ENCODE peak calls at places on chromosomes 6 and 20, in five cellular contexts. E is IMR-90, D is NB4, S is heart left ventricle, M is stomach. Q is an unnamed sample.

GRCh38 chr6:29924287-29924686 is 18.0 kb upstream of the HLA-A start:
- DNase-seq in E (no peak), D (no peak), S (no peak), M (no peak), Q (no peak)

GRCh38 chr6:21500314-21500713 is 93.2 kb upstream of the SOX4 start:
- DNase-seq in E (no peak), D (no peak), S (no peak), M (no peak), Q (no peak)

GRCh38 chr6:90226257-90226656 is 70.4 kb downstream of the BACH2 start:
- DNase-seq in E (peak; percentile 74), D (no peak), S (no peak), M (no peak), Q (no peak)

GRCh38 chr6:156852147-156852857 is 75.1 kb downstream of the ARID1B start:
- DNase-seq in E (no peak), D (peak; percentile 23), S (no peak), M (no peak), Q (no peak)

GRCh38 chr6:40328376-40328987 is 258.7 kb downstream of the LRFN2 start:
- DNase-seq in E (no peak), D (no peak), S (no peak), M (peak; percentile 78), Q (no peak)

GRCh38 chr6:117548797-117549301 is 53.5 kb downstream of the GOPC start:
- DNase-seq in E (peak; percentile 73), D (no peak), S (no peak), M (no peak), Q (no peak)

GRCh38 chr20:14189794-14190402 is 147.5 kb downstream of the FLRT3 start:
- DNase-seq in E (peak; percentile 62), D (peak; percentile 37), S (no peak), M (no peak), Q (no peak)

GRCh38 chr6:29909995-29910394 is 32.3 kb upstream of the HLA-A start:
- DNase-seq in E (peak; percentile 11), D (no peak), S (no peak), M (no peak), Q (no peak)

GRCh38 chr6:134822920-134823430 is 126.9 kb downstream of the ALDH8A1 start:
- DNase-seq in E (peak; percentile 90), D (peak; percentile 84), S (peak; percentile 55), M (peak; percentile 31), Q (peak; percentile 38)

GRCh38 chr6:110760589-110760988 is 54.7 kb downstream of the CDK19 start:
- DNase-seq in E (no peak), D (no peak), S (no peak), M (no peak), Q (no peak)

GRCh38 chr20:30175681-30176080 is 1081.8 kb upstream of the DEFB115 start:
- DNase-seq in E (no peak), D (no peak), S (no peak), M (no peak), Q (no peak)

GRCh38 chr6:131736010-131736409 is 25.2 kb upstream of the CTAGE9 start:
- DNase-seq in E (no peak), D (no peak), S (no peak), M (no peak), Q (no peak)

GRCh38 chr6:16514249-16514648 is 247.0 kb downstream of the ATXN1 start:
- DNase-seq in E (peak; percentile 76), D (peak; percentile 64), S (no peak), M (no peak), Q (peak; percentile 35)

GRCh38 chr6:104505838-104506237 is 353.9 kb downstream of the HACE1 start:
- DNase-seq in E (no peak), D (no peak), S (no peak), M (no peak), Q (no peak)

GRCh38 chr6:135922170-135922569 is 70.7 kb downstream of the PDE7B start:
- DNase-seq in E (peak; percentile 98), D (peak; percentile 16), S (peak; percentile 58), M (no peak), Q (peak; percentile 17)

GRCh38 chr6:119966484-119966883 is 616.9 kb upstream of the MAN1A1 start:
- DNase-seq in E (no peak), D (peak; percentile 46), S (no peak), M (no peak), Q (no peak)

GRCh38 chr6:139764498-139764986 is 390.1 kb upstream of the CITED2 start:
- DNase-seq in E (peak; percentile 99), D (peak; percentile 88), S (peak; percentile 40), M (no peak), Q (no peak)

GRCh38 chr6:41367700-41368099 is 32.3 kb downstream of the NCR2 start:
- DNase-seq in E (peak; percentile 48), D (peak; percentile 63), S (peak; percentile 45), M (peak; percentile 66), Q (peak; percentile 66)

GRCh38 chr6:150025201-150025917 is at the start of gene RAET1L:
- DNase-seq in E (peak; percentile 45), D (no peak), S (no peak), M (peak; percentile 47), Q (peak; percentile 64)

GRCh38 chr6:112468359-112468758 is 121.2 kb downstream of the RFPL4B start:
- DNase-seq in E (peak; percentile 65), D (no peak), S (no peak), M (no peak), Q (no peak)

GRCh38 chr6:133198725-133199124 is 42.4 kb upstream of the EYA4 start:
- DNase-seq in E (peak; percentile 48), D (no peak), S (no peak), M (no peak), Q (no peak)

DNA sequence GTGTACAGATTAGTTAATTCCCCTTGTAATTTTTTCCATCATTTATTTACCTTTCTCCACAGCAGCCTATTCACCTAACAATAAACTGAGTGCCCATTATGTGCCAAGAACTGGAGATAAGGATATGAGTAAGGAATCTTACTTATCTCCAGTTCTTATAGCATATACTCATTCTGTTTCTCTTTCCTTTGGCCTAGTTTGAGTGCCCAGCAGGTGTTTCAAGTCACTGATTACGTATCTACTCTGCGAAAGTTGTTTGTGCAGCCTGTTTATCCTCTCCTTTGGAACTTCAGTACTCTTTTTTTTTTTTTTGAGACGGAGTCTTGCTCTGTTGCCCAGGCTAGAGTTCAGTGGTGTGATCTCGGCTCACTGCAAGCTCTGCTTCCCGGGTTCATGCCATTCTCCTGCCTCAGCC is 17.3 kb upstream of the POU5F1 start:
- DNase-seq in E (no peak), D (no peak), S (no peak), M (no peak), Q (no peak)
- TF ChIP-seq POLR2A in E (no peak), D (no peak), S (no peak), M (no peak), Q (no peak)

DNA sequence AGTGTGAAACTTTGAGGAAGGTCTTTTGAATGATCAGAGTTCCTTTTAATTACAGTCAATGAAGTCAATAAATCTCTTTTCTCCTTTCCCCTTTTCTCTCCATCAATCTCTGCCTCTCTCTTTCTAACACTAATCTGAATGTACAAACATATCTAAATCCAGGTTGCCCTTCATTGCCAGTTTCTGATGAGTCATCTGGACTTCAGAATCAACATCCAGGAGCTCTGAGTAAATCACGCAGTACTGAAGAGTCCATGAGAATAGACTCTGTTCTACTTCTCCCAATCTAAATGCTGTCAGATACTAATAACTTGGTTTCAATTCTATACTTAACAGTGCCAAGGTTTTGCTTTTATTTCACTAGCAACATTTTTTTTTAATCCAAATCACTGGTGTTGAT is 238.7 kb upstream of the THEMIS start:
- DNase-seq in E (peak; percentile 63), D (no peak), S (no peak), M (no peak), Q (no peak)
- TF ChIP-seq POLR2A in E (no peak), D (no peak), S (no peak), M (no peak), Q (no peak)

GRCh38 chr6:158043586-158044524 is 62.2 kb downstream of the SYNJ2 start:
- DNase-seq in E (no peak), D (no peak), S (peak; percentile 74), M (peak; percentile 55), Q (no peak)
- TF ChIP-seq POLR2A in E (no peak), D (no peak), S (peak; percentile 71), M (no peak), Q (no peak)

DNA sequence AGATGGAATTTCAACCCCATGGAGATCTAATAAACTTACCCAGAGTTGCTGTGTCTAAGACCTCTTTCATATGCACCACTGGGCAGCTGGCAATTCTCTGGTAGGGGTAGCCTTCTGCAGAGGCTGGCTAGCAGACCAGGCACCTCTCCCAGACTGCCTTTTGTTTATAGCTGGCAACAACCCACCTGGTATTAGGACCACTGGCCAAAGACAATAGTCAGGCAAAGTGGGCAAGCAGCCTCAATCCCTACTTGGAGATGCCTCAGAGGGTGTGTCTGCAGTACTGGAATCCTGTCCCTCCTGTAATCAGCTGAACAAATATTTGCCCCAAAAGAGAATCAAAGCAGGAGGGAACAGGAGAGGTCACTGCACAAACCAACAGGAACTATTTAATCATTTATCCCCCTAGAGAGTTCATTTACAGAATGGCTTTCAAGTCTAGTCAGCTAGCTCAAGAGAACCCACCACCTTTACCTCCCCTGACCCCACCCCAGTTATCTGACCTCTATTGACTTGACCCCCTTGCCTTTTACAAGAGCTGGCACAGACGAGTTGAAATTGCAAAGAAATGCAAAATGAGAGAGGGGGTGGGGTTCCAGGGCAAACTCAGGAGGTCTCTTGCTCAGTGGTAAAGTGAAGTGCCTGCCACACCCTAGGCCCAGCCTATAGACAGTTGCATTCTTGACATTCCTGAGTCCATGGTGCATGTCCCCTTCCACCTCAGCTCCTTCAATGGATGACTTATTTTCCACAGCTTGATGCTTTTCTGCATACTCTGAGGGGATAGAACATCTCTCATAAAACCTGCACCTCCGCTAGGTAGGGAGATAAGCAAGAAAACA is 2.8 kb downstream of the BCL2L1 start:
- DNase-seq in E (no peak), D (no peak), S (no peak), M (peak; percentile 53), Q (peak; percentile 40)
- TF ChIP-seq POLR2A in E (no peak), D (no peak), S (peak; percentile 12), M (no peak), Q (no peak)

GRCh38 chr6:129709451-129709908 is 497 bp downstream of the ARHGAP18 start:
- DNase-seq in E (peak; percentile 58), D (no peak), S (peak; percentile 33), M (peak; percentile 38), Q (no peak)

GRCh38 chr6:129707882-129708495 is 2.0 kb downstream of the ARHGAP18 start:
- DNase-seq in E (no peak), D (no peak), S (no peak), M (no peak), Q (no peak)

GRCh38 chr6:129708496-129709216 is 1.3 kb downstream of the ARHGAP18 start:
- DNase-seq in E (no peak), D (no peak), S (no peak), M (no peak), Q (no peak)

GRCh38 chr6:129710722-129711631 is 1.0 kb upstream of the ARHGAP18 start:
- DNase-seq in E (no peak), D (no peak), S (no peak), M (no peak), Q (no peak)

GRCh38 chr6:129709909-129710721 is at the start of gene ARHGAP18:
- DNase-seq in E (peak; percentile 89), D (peak; percentile 97), S (peak; percentile 92), M (peak; percentile 94), Q (peak; percentile 41)
- TF ChIP-seq POLR2A in E (peak; percentile 68), D (peak; percentile 66), S (peak; percentile 82), M (peak; percentile 46), Q (peak; percentile 86)